ENCODE peak calls at places on chromosomes 16 and 17, in nine cellular contexts. N, X, M, Y, P, T, D, H and E are unnamed samples.

GRCh38 chr17:48048321-48049140 is at the start of gene NFE2L1:
- DNase-seq in N (peak; percentile 88), X (no peak), M (peak; percentile 92), Y (peak; percentile 67), P (peak; percentile 98), T (peak; percentile 87), D (peak; percentile 79), H (peak; percentile 76), E (peak; percentile 69)

GRCh38 chr17:7048968-7049367 is 5.1 kb upstream of the SLC16A11 start:
- DNase-seq in N (no peak), X (no peak), M (no peak), Y (no peak), P (no peak), T (no peak), D (no peak), H (no peak), E (no peak)

GRCh38 chr16:71425746-71426068 is 16.1 kb downstream of the TLE7 start:
- DNase-seq in N (no peak), X (no peak), M (no peak), Y (no peak), P (no peak), T (no peak), D (no peak), H (no peak), E (no peak)

GRCh38 chr16:68889508-68890150 is 46.3 kb downstream of the TANGO6 start:
- DNase-seq in N (no peak), X (no peak), M (no peak), Y (no peak), P (no peak), T (no peak), D (no peak), H (no peak), E (no peak)

GRCh38 chr16:12120331-12120981 is 143.9 kb downstream of the SNX29 start:
- DNase-seq in N (peak; percentile 22), X (no peak), M (peak; percentile 55), Y (no peak), P (peak; percentile 92), T (no peak), D (no peak), H (peak; percentile 95), E (no peak)

GRCh38 chr17:16950488-16950887 is 21.4 kb downstream of the TNFRSF13B start:
- DNase-seq in N (no peak), X (no peak), M (no peak), Y (no peak), P (no peak), T (no peak), D (no peak), H (no peak), E (no peak)

GRCh38 chr17:51250314-51250840 is 9.5 kb downstream of the MBTD1 start:
- DNase-seq in N (no peak), X (no peak), M (no peak), Y (no peak), P (no peak), T (no peak), D (no peak), H (peak; percentile 40), E (no peak)

GRCh38 chr17:67585077-67585602 is 132.6 kb upstream of the NOL11 start:
- DNase-seq in N (no peak), X (no peak), M (no peak), Y (no peak), P (peak; percentile 10), T (no peak), D (no peak), H (no peak), E (no peak)

GRCh38 chr17:77666881-77667395 is 291.6 kb upstream of the TNRC6C start:
- DNase-seq in N (no peak), X (peak; percentile 44), M (no peak), Y (no peak), P (no peak), T (no peak), D (peak; percentile 97), H (no peak), E (no peak)

GRCh38 chr17:16652847-16653366 is 743 bp downstream of the ZNF624 start:
- DNase-seq in N (no peak), X (no peak), M (no peak), Y (no peak), P (peak; percentile 1), T (no peak), D (no peak), H (no peak), E (no peak)

GRCh38 chr16:49026566-49026965 is 255.1 kb downstream of the CBLN1 start:
- DNase-seq in N (no peak), X (no peak), M (no peak), Y (no peak), P (no peak), T (no peak), D (no peak), H (no peak), E (no peak)

GRCh38 chr16:10966129-10966528 is 21.8 kb downstream of the CLEC16A start:
- DNase-seq in N (no peak), X (no peak), M (no peak), Y (no peak), P (no peak), T (no peak), D (no peak), H (no peak), E (no peak)

GRCh38 chr17:4998666-4999428 is 1.1 kb downstream of the KIF1C start:
- DNase-seq in N (peak; percentile 49), X (no peak), M (no peak), Y (no peak), P (no peak), T (no peak), D (no peak), H (no peak), E (no peak)

GRCh38 chr17:73939808-73940207 is 263.7 kb upstream of the RPL38 start:
- DNase-seq in N (no peak), X (no peak), M (no peak), Y (no peak), P (no peak), T (no peak), D (no peak), H (no peak), E (no peak)

GRCh38 chr17:81480140-81480917 is 32.3 kb downstream of the ACTG1 start:
- DNase-seq in N (peak; percentile 38), X (no peak), M (no peak), Y (no peak), P (peak; percentile 68), T (no peak), D (no peak), H (no peak), E (no peak)

GRCh38 chr17:73630957-73631595 is 13.2 kb downstream of the SDK2 start:
- DNase-seq in N (no peak), X (no peak), M (no peak), Y (no peak), P (no peak), T (no peak), D (no peak), H (no peak), E (no peak)

GRCh38 chr17:45702666-45703266 is 81.4 kb upstream of the CRHR1 start:
- DNase-seq in N (no peak), X (no peak), M (no peak), Y (no peak), P (no peak), T (no peak), D (no peak), H (no peak), E (no peak)